ENCODE peak calls at places on chromosome 1, in six cellular contexts. C, A, M, N, E and Y are unnamed samples.
A peak's percentile ranks its signal among the peaks of the same experiment; 100 is the strongest.

GRCh38 chr1:206890125-206890637 is 7.1 kb upstream of the IL24 start:
- DNase-seq in M (peak; percentile 71), C (no peak), A (no peak), E (no peak), N (peak; percentile 61), Y (no peak)

GRCh38 chr1:36387141-36387949 is 1.6 kb upstream of the STK40 start:
- DNase-seq in N (no peak), E (no peak), C (no peak), M (peak; percentile 96), A (no peak), Y (no peak)

GRCh38 chr1:241012708-241013340 is 344.2 kb downstream of the RGS7 start:
- DNase-seq in C (no peak), A (no peak), M (no peak), E (no peak), N (no peak), Y (no peak)

GRCh38 chr1:13930151-13930550 is 230.2 kb downstream of the PRDM2 start:
- DNase-seq in A (no peak), E (no peak), N (peak; percentile 22), M (no peak), C (no peak), Y (peak; percentile 25)

GRCh38 chr1:109546311-109547109 is 1.9 kb upstream of the GNAI3 start:
- DNase-seq in E (peak; percentile 83), C (peak; percentile 92), M (peak; percentile 95), A (peak; percentile 89), N (peak; percentile 83), Y (peak; percentile 96)

GRCh38 chr1:54475357-54476230 is 69.4 kb upstream of the SSBP3 start:
- DNase-seq in N (no peak), A (no peak), C (peak; percentile 65), E (no peak), M (no peak), Y (no peak)

GRCh38 chr1:19786988-19787423 is 12.7 kb downstream of the TMCO4 start:
- DNase-seq in N (no peak), E (no peak), A (no peak), M (no peak), C (no peak), Y (no peak)

GRCh38 chr1:21082078-21082477 is 94.6 kb downstream of the EIF4G3 start:
- DNase-seq in E (no peak), N (no peak), C (no peak), M (no peak), A (no peak), Y (no peak)

GRCh38 chr1:230827081-230827681 is 41.1 kb downstream of the C1orf198 start:
- DNase-seq in C (no peak), M (peak; percentile 25), E (no peak), A (peak; percentile 64), N (no peak), Y (no peak)

GRCh38 chr1:206716519-206717236 is 32.0 kb downstream of the MAPKAPK2 start:
- DNase-seq in A (no peak), C (no peak), M (peak; percentile 39), E (no peak), N (no peak), Y (no peak)

GRCh38 chr1:30360281-30360680 is 363.1 kb downstream of the MATN1 start:
- DNase-seq in M (no peak), N (no peak), A (no peak), C (no peak), E (no peak), Y (no peak)

GRCh38 chr1:104699433-104699832 is 949.7 kb downstream of the AMY1C start:
- DNase-seq in N (no peak), A (no peak), C (no peak), E (no peak), M (no peak), Y (no peak)

GRCh38 chr1:187046293-187046692 is 217.5 kb downstream of the PLA2G4A start:
- DNase-seq in N (no peak), C (no peak), M (no peak), E (no peak), A (no peak), Y (no peak)

GRCh38 chr1:31984419-31985347 is 29.0 kb upstream of the KHDRBS1 start:
- DNase-seq in A (no peak), C (peak; percentile 29), E (no peak), N (no peak), M (peak; percentile 78), Y (no peak)

GRCh38 chr1:220954321-220954720 is 75.1 kb downstream of the HLX start:
- DNase-seq in A (no peak), C (no peak), M (peak; percentile 17), E (no peak), N (no peak), Y (no peak)

GRCh38 chr1:238252033-238252802 is 361.5 kb upstream of the ZP4 start:
- DNase-seq in M (peak; percentile 56), C (peak; percentile 68), N (peak; percentile 50), A (peak; percentile 18), E (peak; percentile 41), Y (peak; percentile 81)

GRCh38 chr1:244857761-244858160 is 6.6 kb downstream of the HNRNPU start:
- DNase-seq in M (no peak), C (no peak), A (no peak), N (no peak), E (no peak), Y (no peak)

GRCh38 chr1:166813508-166814223 is 25.6 kb upstream of the POGK start:
- DNase-seq in M (no peak), N (no peak), E (no peak), C (no peak), A (no peak), Y (peak; percentile 37)

GRCh38 chr1:163796394-163796821 is 474.7 kb downstream of the NUF2 start:
- DNase-seq in N (peak; percentile 29), C (no peak), E (no peak), M (peak; percentile 38), A (no peak), Y (no peak)

GRCh38 chr1:154663656-154664055 is 55.7 kb upstream of the ADAR start:
- DNase-seq in C (no peak), A (no peak), E (no peak), M (peak; percentile 4), N (peak; percentile 16), Y (no peak)

GRCh38 chr1:118900643-118901440 is 87.3 kb downstream of the TBX15 start:
- DNase-seq in A (no peak), E (no peak), M (peak; percentile 32), N (no peak), C (no peak), Y (no peak)

GRCh38 chr1:9731051-9731537 is 79.6 kb downstream of the PIK3CD start:
- DNase-seq in A (no peak), C (no peak), M (no peak), N (no peak), E (no peak), Y (no peak)

GRCh38 chr1:160024195-160024905 is 7.4 kb downstream of the PIGM start:
- DNase-seq in C (no peak), E (no peak), M (no peak), N (no peak), A (no peak), Y (peak; percentile 82)

GRCh38 chr1:46802081-46802480 is 3.2 kb downstream of the CYP4B1 start:
- DNase-seq in M (no peak), N (no peak), E (no peak), A (no peak), C (no peak), Y (peak; percentile 22)

GRCh38 chr1:157671895-157672294 is 28.7 kb downstream of the FCRL3 start:
- DNase-seq in N (no peak), A (no peak), M (peak; percentile 1), C (no peak), E (no peak), Y (no peak)

GRCh38 chr1:70256664-70257063 is 35.5 kb downstream of the SRSF11 start:
- DNase-seq in N (no peak), M (peak; percentile 13), A (no peak), E (no peak), C (no peak), Y (no peak)

GRCh38 chr1:239368436-239369109 is 17.8 kb upstream of the CHRM3 start:
- DNase-seq in C (no peak), A (no peak), M (no peak), N (no peak), E (no peak), Y (peak; percentile 51)

GRCh38 chr1:158035014-158035413 is 41.6 kb downstream of the KIRREL1 start:
- DNase-seq in M (no peak), N (no peak), E (no peak), C (no peak), A (no peak), Y (no peak)

GRCh38 chr1:84603223-84603622 is 29.0 kb upstream of the CTBS start:
- DNase-seq in A (no peak), M (peak; percentile 33), N (no peak), E (no peak), C (no peak), Y (no peak)

GRCh38 chr1:217336724-217337123 is 294.2 kb downstream of the GPATCH2 start:
- DNase-seq in N (no peak), A (no peak), M (no peak), E (no peak), C (no peak), Y (no peak)

DNA sequence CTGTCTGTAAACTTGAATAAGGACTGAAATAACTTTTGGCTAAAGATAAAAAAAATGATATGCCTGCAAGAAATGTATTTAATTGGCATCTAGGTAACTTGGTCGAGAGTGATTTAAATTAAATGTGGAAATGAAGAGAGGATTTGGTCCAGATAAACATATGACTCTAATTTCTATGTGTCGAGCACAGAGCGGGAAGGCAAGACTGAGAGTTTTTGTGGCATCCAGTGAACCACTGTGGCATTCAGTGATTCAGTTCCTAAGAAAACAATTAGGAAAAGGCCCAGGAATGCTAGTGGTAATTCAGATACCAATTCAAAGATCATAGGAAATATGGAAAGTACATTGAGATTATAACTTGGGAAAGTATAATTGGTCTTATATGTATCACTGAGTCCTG is 39.6 kb downstream of the PDE4B start:
- DNase-seq in E (no peak), A (no peak), M (peak; percentile 70), N (no peak), C (no peak), Y (no peak)
- H3K4me1 ChIP-seq in E (no peaks in the 10 kb centered on the region), A (no peaks in the 10 kb centered on the region), M (peaks cover 38% of the 10 kb centered on the region), N (no peaks in the 10 kb centered on the region), C (no peaks in the 10 kb centered on the region), Y (no peaks in the 10 kb centered on the region)

DNA sequence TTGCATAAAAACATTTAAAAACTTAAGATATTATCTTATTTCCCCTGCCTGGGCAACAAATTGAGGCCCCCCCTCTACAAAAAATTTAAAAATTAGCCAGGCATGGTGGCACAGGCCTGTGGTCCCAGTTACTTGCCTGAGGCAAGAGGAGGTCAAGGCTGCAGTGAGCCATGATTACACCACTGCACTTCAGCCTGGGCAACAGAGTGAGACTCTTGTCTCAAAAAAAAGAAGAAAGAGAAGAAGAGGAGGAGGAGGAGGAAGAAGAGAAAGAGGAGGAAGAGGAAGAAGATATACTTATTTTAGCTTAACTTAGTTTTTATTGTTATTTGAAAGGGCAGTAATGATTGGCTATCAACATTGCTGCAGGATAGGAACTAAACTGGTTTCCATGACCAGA is 73.8 kb upstream of the IPO9 start:
- DNase-seq in M (no peak), E (no peak), A (no peak), N (no peak), C (no peak), Y (no peak)
- H3K4me1 ChIP-seq in M (peaks cover 99% of the 10 kb centered on the region), E (peaks cover 100% of the 10 kb centered on the region), A (peaks cover 100% of the 10 kb centered on the region), N (peaks cover 57% of the 10 kb centered on the region), C (peaks cover 94% of the 10 kb centered on the region), Y (peaks cover 5% of the 10 kb centered on the region)

GRCh38 chr1:226708967-226709396 is 30.1 kb downstream of the ITPKB start:
- DNase-seq in E (no peak), N (no peak), M (peak; percentile 7), A (no peak), C (no peak), Y (no peak)
- H3K4me1 ChIP-seq in E (peaks cover 87% of the 10 kb centered on the region), N (peaks cover 3% of the 10 kb centered on the region), M (peaks cover 10% of the 10 kb centered on the region), A (peaks cover 65% of the 10 kb centered on the region), C (no peaks in the 10 kb centered on the region), Y (peaks cover 9% of the 10 kb centered on the region)

GRCh38 chr1:211182746-211183145 is 48.8 kb upstream of the KCNH1 start:
- DNase-seq in N (no peak), A (no peak), C (no peak), E (no peak), M (no peak), Y (no peak)

GRCh38 chr1:211183924-211184323 is 50.0 kb upstream of the KCNH1 start:
- DNase-seq in M (no peak), E (no peak), A (no peak), N (no peak), C (no peak), Y (no peak)
- H3K4me1 ChIP-seq in M (no peaks in the 10 kb centered on the region), E (no peaks in the 10 kb centered on the region), A (no peaks in the 10 kb centered on the region), N (peaks cover 3% of the 10 kb centered on the region), C (no peaks in the 10 kb centered on the region), Y (no peaks in the 10 kb centered on the region)